ENCODE peak calls at places on chromosomes 16 and 17, in nine cellular contexts. W is upper lobe of left lung, C is IMR-90, P is prostate gland, K is breast epithelium, T is Peyer's patch, O is adrenal gland, B is suprapubic skin, R is heart left ventricle. H is an unnamed sample.

GRCh38 chr16:81700071-81700779 is 78.9 kb upstream of the PLCG2 start:
- DNase-seq in W (no peak), C (peak; percentile 19), P (no peak), K (no peak), T (no peak), O (no peak), B (no peak), R (no peak), H (no peak)

GRCh38 chr16:51133130-51133529 is 17.9 kb downstream of the SALL1 start:
- DNase-seq in W (no peak), C (no peak), P (no peak), K (no peak), T (no peak), O (no peak), B (no peak), R (no peak), H (no peak)

GRCh38 chr17:44218344-44219125 is 940 bp downstream of the UBTF start:
- DNase-seq in W (peak; percentile 91), C (peak; percentile 83), P (peak; percentile 87), K (peak; percentile 80), T (peak; percentile 95), O (peak; percentile 87), B (peak; percentile 88), R (peak; percentile 93), H (peak; percentile 97)

GRCh38 chr17:488993-489757 is 136.6 kb upstream of the RPH3AL start:
- DNase-seq in W (no peak), C (peak; percentile 20), P (no peak), K (no peak), T (peak; percentile 50), O (no peak), B (no peak), R (no peak), H (no peak)

GRCh38 chr16:898761-899677 is 71.8 kb downstream of the LMF1 start:
- DNase-seq in W (no peak), C (no peak), P (no peak), K (no peak), T (no peak), O (no peak), B (no peak), R (no peak), H (no peak)

GRCh38 chr17:30970757-30971567 is at the start of gene RNF135:
- DNase-seq in W (peak; percentile 89), C (peak; percentile 82), P (peak; percentile 83), K (peak; percentile 77), T (peak; percentile 90), O (peak; percentile 87), B (peak; percentile 87), R (peak; percentile 90), H (peak; percentile 89)

GRCh38 chr17:4944554-4945175 is 3.7 kb downstream of the PFN1 start:
- DNase-seq in W (no peak), C (no peak), P (no peak), K (no peak), T (no peak), O (no peak), B (no peak), R (no peak), H (no peak)

GRCh38 chr17:57121308-57122042 is 36.4 kb downstream of the AKAP1 start:
- DNase-seq in W (no peak), C (peak; percentile 36), P (no peak), K (no peak), T (no peak), O (peak; percentile 50), B (no peak), R (no peak), H (no peak)

GRCh38 chr17:68771867-68772515 is 170.8 kb upstream of the FAM20A start:
- DNase-seq in W (no peak), C (peak; percentile 75), P (no peak), K (no peak), T (peak; percentile 53), O (no peak), B (no peak), R (no peak), H (no peak)

GRCh38 chr16:47377156-47377555 is 83.7 kb downstream of the ITFG1 start:
- DNase-seq in W (no peak), C (peak; percentile 82), P (no peak), K (no peak), T (no peak), O (no peak), B (no peak), R (no peak), H (no peak)
- TF ChIP-seq POLR2A in W (no peak), C (no peak), P (no peak), K (no peak), T (no peak), O (no peak), B (no peak), R (no peak), H (no peak)

GRCh38 chr17:46193626-46194392 is 580 bp upstream of the KANSL1 start:
- DNase-seq in W (peak; percentile 96), C (peak; percentile 88), P (peak; percentile 93), K (peak; percentile 92), T (peak; percentile 97), O (peak; percentile 99), B (peak; percentile 98), R (peak; percentile 95), H (peak; percentile 95)
- TF ChIP-seq CTCF in W (peak; percentile 68), C (no peak), P (peak; percentile 45), K (peak; percentile 13), T (no peak), O (no peak), B (no peak), R (peak; percentile 42), H (no peak)

GRCh38 chr16:30429678-30430427 is at the start of gene DCTPP1:
- DNase-seq in W (peak; percentile 96), C (peak; percentile 98), P (peak; percentile 97), K (peak; percentile 98), T (peak; percentile 99), O (peak; percentile 98), B (peak; percentile 97), R (peak; percentile 94), H (peak; percentile 97)
- TF ChIP-seq POLR2A in W (no peak), C (no peak), P (peak; percentile 57), K (no peak), T (peak; percentile 49), O (no peak), B (no peak), R (no peak), H (no peak)

DNA sequence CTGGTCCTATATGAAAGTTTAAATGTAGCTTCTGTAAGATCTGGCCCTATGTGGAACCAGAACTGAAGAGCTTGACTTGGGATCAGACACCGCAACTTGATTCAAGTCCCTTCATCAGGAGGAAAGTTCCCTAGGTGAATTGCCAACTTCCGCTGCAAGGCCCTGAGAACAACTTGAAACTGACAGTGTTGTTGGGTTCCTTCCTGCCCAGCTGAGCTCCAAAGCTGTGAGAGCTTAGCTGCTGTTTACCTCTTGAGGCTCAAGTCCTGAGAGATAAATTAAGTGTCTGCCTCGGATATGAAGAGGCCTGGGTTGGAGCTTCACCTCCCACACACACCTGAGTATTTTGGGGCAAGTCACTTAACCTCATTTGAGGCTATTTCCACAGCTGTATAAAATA is 44.7 kb downstream of the REXO5 start:
- DNase-seq in W (peak; percentile 53), C (peak; percentile 18), P (no peak), K (no peak), T (no peak), O (no peak), B (no peak), R (no peak), H (no peak)
- TF ChIP-seq CTCF in W (no peak), C (no peak), P (no peak), K (no peak), T (no peak), O (no peak), B (no peak), R (no peak), H (no peak)

DNA sequence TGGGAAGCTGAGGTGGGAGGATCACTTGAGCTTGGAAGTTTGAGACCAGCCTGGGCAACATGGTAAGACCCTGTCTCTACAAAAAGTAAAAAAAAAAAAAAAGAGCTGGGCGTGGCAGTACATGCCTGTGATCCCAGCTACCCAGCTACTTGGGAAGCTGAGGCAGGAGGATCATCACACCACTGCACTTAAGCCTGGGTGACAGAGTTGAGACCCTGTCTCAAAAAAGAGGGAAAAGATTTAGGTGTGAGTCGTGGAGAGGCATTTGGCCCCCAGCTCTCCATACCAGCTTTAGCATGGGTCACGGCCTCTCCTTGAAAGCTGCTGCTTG is 19.1 kb downstream of the ST6GALNAC2 start:
- DNase-seq in W (no peak), C (no peak), P (no peak), K (no peak), T (no peak), O (no peak), B (no peak), R (no peak), H (no peak)
- TF ChIP-seq POLR2A in W (no peak), C (no peak), P (no peak), K (no peak), T (no peak), O (no peak), B (no peak), R (no peak), H (no peak)

DNA sequence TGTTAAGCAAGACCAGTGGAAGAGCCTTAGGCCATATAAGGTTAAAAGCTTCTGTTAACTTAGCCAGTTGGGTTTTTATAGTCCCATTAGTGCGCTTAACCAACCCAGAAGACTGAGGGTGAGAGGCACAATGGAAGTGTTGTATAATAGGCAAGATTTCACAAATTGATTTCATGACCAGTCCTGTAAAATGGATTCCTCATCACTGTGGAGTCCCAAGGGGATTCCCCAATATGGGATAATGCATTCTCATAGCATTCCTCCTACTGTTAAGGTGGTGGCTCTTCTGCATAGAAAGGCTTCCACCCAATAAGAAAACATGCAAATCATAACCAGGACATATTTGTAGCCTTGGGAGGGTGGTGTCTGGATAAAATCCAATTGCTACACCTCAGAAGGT is 22.1 kb upstream of the B4GALNT2 start:
- DNase-seq in W (no peak), C (peak; percentile 29), P (no peak), K (no peak), T (no peak), O (no peak), B (no peak), R (no peak), H (no peak)
- TF ChIP-seq CTCF in W (no peak), C (no peak), P (no peak), K (no peak), T (no peak), O (no peak), B (no peak), R (no peak), H (no peak)

H was measured in lower leg skin.